ENCODE peak calls at places on chromosomes 3 and 15, in four cellular contexts. V is neural crest cell, E is epithelial cell of esophagus, H is ureter. L is an unnamed sample.

GRCh38 chr3:156132313-156132712 is 11.9 kb downstream of the KCNAB1 start:
- DNase-seq in H (no peak), V (no peak), E (no peak), L (no peak)

GRCh38 chr15:59972241-59972640 is 31.9 kb upstream of the FOXB1 start:
- DNase-seq in V (no peak), E (no peak), H (no peak), L (no peak)

GRCh38 chr3:182487048-182487447 is 306.3 kb upstream of the ATP11B start:
- DNase-seq in V (no peak), H (no peak), E (no peak), L (no peak)

GRCh38 chr3:185880600-185880999 is 55.8 kb upstream of the IGF2BP2 start:
- DNase-seq in H (no peak), V (no peak), E (peak), L (no peak)

GRCh38 chr15:40266828-40267304 is 16.0 kb downstream of the ANKRD63 start:
- DNase-seq in H (peak), E (peak), V (no peak), L (no peak)

GRCh38 chr15:32851619-32852416 is 134.0 kb downstream of the GREM1 start:
- DNase-seq in E (peak), H (no peak), V (no peak), L (no peak)

GRCh38 chr3:100900671-100901070 is 92.5 kb downstream of the ABI3BP start:
- DNase-seq in V (no peak), H (no peak), E (peak), L (no peak)

GRCh38 chr15:99145005-99145404 is 40.1 kb downstream of the SYNM start:
- DNase-seq in E (no peak), V (no peak), H (no peak), L (no peak)

GRCh38 chr15:93126496-93127083 is 37.6 kb upstream of the RGMA start:
- DNase-seq in E (no peak), H (no peak), V (no peak), L (no peak)

GRCh38 chr3:72095521-72095920 is 310.6 kb upstream of the PROK2 start:
- DNase-seq in V (no peak), E (no peak), H (no peak), L (no peak)

GRCh38 chr15:72784233-72784876 is 797 bp upstream of the ADPGK start:
- DNase-seq in V (peak), H (peak), E (peak), L (peak)

GRCh38 chr3:61727435-61727834 is 166.1 kb downstream of the PTPRG start:
- DNase-seq in E (no peak), H (no peak), V (no peak), L (no peak)

GRCh38 chr3:114899186-114899931 is 247.7 kb downstream of the ZBTB20 start:
- DNase-seq in E (no peak), H (no peak), V (no peak), L (no peak)

GRCh38 chr15:76127169-76127568 is 67.4 kb downstream of the TMEM266 start:
- DNase-seq in V (no peak), E (no peak), H (no peak), L (no peak)

GRCh38 chr3:98734737-98735136 is 28.4 kb upstream of the ST3GAL6 start:
- DNase-seq in E (no peak), H (no peak), V (no peak), L (no peak)

GRCh38 chr15:71374607-71375352 is 259.5 kb downstream of the THSD4 start:
- DNase-seq in H (no peak), E (peak), V (no peak), L (no peak)

GRCh38 chr3:100184960-100185566 is 70.8 kb upstream of the FILIP1L start:
- DNase-seq in H (no peak), V (no peak), E (no peak), L (no peak)

GRCh38 chr3:115623414-115623868 is at the start of gene GAP43:
- DNase-seq in H (peak), V (peak), E (peak), L (peak)

GRCh38 chr3:32303051-32303786 is 64.7 kb downstream of the CMTM8 start:
- DNase-seq in H (no peak), V (no peak), E (no peak), L (no peak)

GRCh38 chr15:80893777-80894176 is 95.8 kb downstream of the MESD start:
- DNase-seq in E (no peak), H (no peak), V (no peak), L (no peak)

L was measured in D341Med.